ENCODE peak calls at places on chromosomes 4 and X, in four cellular contexts. V is Peyer's patch, F is adrenal gland, D is brain microvascular endothelial cell. B is an unnamed sample.

GRCh38 chrX:84155938-84156337 is 32.1 kb downstream of the RPS6KA6 start:
- DNase-seq in D (no peak), F (no peak), V (no peak), B (no peak)

GRCh38 chrX:31499120-31499519 is 427.3 kb upstream of the FTHL17 start:
- DNase-seq in D (peak; percentile 62), F (no peak), V (no peak), B (peak; percentile 50)

GRCh38 chr4:169307581-169307980 is 36.8 kb upstream of the SH3RF1 start:
- DNase-seq in F (no peak), V (no peak), D (no peak), B (peak; percentile 64)

GRCh38 chrX:118593407-118593806 is 97.8 kb downstream of the DOCK11 start:
- DNase-seq in F (no peak), V (no peak), D (no peak), B (no peak)

GRCh38 chrX:77755561-77755960 is 30.5 kb downstream of the ATRX start:
- DNase-seq in F (no peak), D (no peak), V (no peak), B (no peak)

GRCh38 chrX:56319165-56319564 is 87.0 kb downstream of the KLF8 start:
- DNase-seq in F (no peak), V (no peak), D (no peak), B (peak; percentile 18)

GRCh38 chr4:181319629-181320028 is 923.6 kb upstream of the TENM3 start:
- DNase-seq in F (no peak), D (no peak), V (no peak), B (no peak)

GRCh38 chr4:139574641-139575040 is 18.6 kb upstream of the SETD7 start:
- DNase-seq in D (no peak), V (no peak), F (no peak), B (no peak)

GRCh38 chr4:151753056-151753455 is 7.8 kb downstream of the GATB start:
- DNase-seq in D (peak; percentile 28), V (no peak), F (no peak), B (peak; percentile 91)

DNA sequence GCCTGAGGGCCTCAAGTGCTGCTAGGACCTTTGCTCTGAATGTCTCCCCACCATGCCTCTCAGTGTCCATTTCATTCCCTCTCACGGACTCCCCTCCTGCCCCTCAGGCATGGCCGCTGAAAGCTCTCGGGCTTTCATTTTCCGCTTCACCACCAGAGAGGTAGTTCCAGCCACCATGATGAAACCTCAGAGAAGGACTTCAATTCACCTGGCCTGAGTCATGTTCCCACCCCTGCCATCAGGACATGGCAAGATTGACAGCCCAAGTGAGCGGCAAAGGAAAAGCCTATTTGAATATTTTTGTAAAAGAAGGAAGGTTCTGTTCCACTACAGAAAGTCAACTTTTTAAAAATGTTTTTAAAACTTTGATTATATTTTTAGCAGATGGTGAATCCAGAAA is 249.3 kb upstream of the GALNT7 start:
- DNase-seq in F (no peak), D (no peak), V (no peak), B (no peak)
- H3K4me3 ChIP-seq in F (no peak overlapping the region), D (no peak overlapping the region), V (no peak overlapping the region), B (no peak overlapping the region)

GRCh38 chr4:12723849-12724447 is 760.2 kb downstream of the RAB28 start:
- DNase-seq in V (no peak), D (no peak), F (peak; percentile 15), B (no peak)
- TF ChIP-seq CTCF in V (no peak), D (no peak), F (no peak), B (peak; percentile 10)

DNA sequence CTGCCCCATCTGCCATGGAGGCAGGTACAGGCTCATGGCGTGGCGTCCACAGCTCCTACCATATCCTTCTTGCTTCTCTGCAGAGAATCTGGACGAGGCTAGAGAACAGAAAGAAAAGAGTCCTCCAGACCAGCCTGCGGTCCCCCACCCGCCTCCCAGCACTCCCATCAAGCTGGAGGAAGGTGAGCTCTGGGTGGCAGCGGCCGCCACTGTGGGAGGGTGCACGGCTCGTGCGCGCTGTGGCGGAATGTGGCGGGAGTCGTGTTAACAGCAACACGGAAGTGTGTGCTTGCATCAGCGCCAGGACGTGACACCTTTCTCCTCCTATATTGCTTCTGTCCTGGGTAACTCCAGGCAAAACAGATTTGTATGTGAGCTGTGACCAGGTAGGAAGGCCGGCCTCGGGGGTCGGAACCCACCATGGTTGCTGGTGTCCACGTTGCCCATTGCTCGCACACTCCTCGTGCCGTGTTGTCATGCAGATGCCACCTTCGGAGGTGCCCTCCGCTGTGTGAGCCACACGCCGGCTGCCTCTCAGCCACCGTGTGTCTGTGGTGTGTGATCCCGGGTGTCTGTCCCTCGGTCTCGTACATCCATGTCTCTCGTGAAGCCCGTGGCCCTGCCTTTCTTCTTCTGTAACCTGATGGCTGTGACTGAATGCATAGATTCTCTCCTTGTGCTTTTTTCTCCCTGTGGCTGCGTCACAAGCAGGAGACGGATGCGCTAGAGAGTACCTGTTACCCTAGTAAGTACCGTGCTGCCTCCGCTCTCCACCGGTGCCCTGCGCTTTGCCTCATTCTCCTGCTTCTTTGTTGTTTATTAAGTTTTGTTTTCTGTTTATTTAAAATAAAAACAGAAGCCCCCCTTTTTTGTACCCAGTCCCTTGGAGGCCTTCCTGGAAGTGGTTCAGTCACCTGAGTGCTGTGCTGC is 37.0 kb downstream of the NOP14 start:
- DNase-seq in D (no peak), V (no peak), F (no peak), B (no peak)
- H3K36me3 ChIP-seq in D (peaks cover 53% of the 10 kb centered on the region), V (no peaks in the 10 kb centered on the region), F (peaks cover 86% of the 10 kb centered on the region), B (no peaks in the 10 kb centered on the region)

GRCh38 chrX:38563006-38563405 is 1.7 kb downstream of the TSPAN7 start:
- DNase-seq in D (no peak), F (no peak), V (no peak), B (no peak)
- H3K4me3 ChIP-seq in D (no peak overlapping the region), F (no peak overlapping the region), V (no peak overlapping the region), B (no peak overlapping the region)

GRCh38 chr4:153773236-153773690 is 13.4 kb upstream of the RNF175 start:
- DNase-seq in F (no peak), V (no peak), D (no peak), B (no peak)
- TF ChIP-seq CTCF in F (no peak), V (no peak), D (peak; percentile 31), B (no peak)